ENCODE peak calls at places on chromosome 12, in seven cellular contexts. A is RCC 7860, Y is nucleus accumbens, K is WTC11, F is tibial nerve, E is HS-5, G is heart right ventricle. U is an unnamed sample.

GRCh38 chr12:10968765-10969456 is 17.8 kb downstream of the TAS2R50 start:
- DNase-seq in A (no peak), Y (no peak), K (no peak), F (peak; percentile 75), E (peak; percentile 40), G (peak; percentile 11), U (no peak)

GRCh38 chr12:42904683-42905418 is 315.3 kb upstream of the PRICKLE1 start:
- DNase-seq in A (no peak), Y (peak; percentile 21), K (no peak), F (no peak), E (no peak), G (no peak), U (no peak)

GRCh38 chr12:46200551-46200950 is 68.3 kb downstream of the SLC38A1 start:
- DNase-seq in A (no peak), Y (no peak), K (no peak), F (no peak), E (no peak), G (no peak), U (no peak)

GRCh38 chr12:95473440-95473946 is 459 bp upstream of the METAP2 start:
- DNase-seq in A (peak; percentile 17), Y (no peak), K (no peak), F (peak; percentile 57), E (peak; percentile 29), G (peak; percentile 59), U (no peak)

GRCh38 chr12:56510786-56511185 is 10.8 kb upstream of the RBMS2 start:
- DNase-seq in A (no peak), Y (no peak), K (no peak), F (no peak), E (no peak), G (no peak), U (no peak)

GRCh38 chr12:21528953-21529352 is 2.9 kb downstream of the SPX start:
- DNase-seq in A (no peak), Y (no peak), K (no peak), F (no peak), E (no peak), G (peak; percentile 37), U (no peak)

GRCh38 chr12:2739832-2740641 is 54.7 kb upstream of the FKBP4 start:
- DNase-seq in A (no peak), Y (no peak), K (no peak), F (peak; percentile 22), E (peak; percentile 18), G (no peak), U (no peak)

GRCh38 chr12:18470251-18470650 is 208.9 kb downstream of the PIK3C2G start:
- DNase-seq in A (no peak), Y (no peak), K (no peak), F (no peak), E (no peak), G (no peak), U (no peak)

GRCh38 chr12:79344855-79345840 is 345.6 kb downstream of the PAWR start:
- DNase-seq in A (peak; percentile 44), Y (no peak), K (peak; percentile 61), F (peak; percentile 12), E (no peak), G (peak; percentile 9), U (no peak)

GRCh38 chr12:761276-761675 is 8.9 kb downstream of the WNK1 start:
- DNase-seq in A (no peak), Y (no peak), K (no peak), F (no peak), E (no peak), G (no peak), U (no peak)

GRCh38 chr12:91778938-91779400 is 366.7 kb downstream of the BTG1 start:
- DNase-seq in A (peak; percentile 97), Y (no peak), K (no peak), F (peak; percentile 5), E (peak; percentile 96), G (peak; percentile 3), U (peak; percentile 31)

GRCh38 chr12:85820117-85820516 is 16.1 kb downstream of the RASSF9 start:
- DNase-seq in A (no peak), Y (no peak), K (no peak), F (no peak), E (no peak), G (no peak), U (no peak)

GRCh38 chr12:121986494-121987245 is 35.0 kb upstream of the BCL7A start:
- DNase-seq in A (no peak), Y (no peak), K (no peak), F (no peak), E (no peak), G (no peak), U (no peak)

GRCh38 chr12:55681142-55682077 is 26.3 kb downstream of the ITGA7 start:
- DNase-seq in A (peak; percentile 83), Y (peak; percentile 4), K (peak; percentile 81), F (no peak), E (peak; percentile 15), G (peak; percentile 65), U (no peak)

GRCh38 chr12:3213171-3213570 is 136.0 kb downstream of the TSPAN9 start:
- DNase-seq in A (no peak), Y (no peak), K (no peak), F (no peak), E (no peak), G (peak; percentile 69), U (no peak)

GRCh38 chr12:107593713-107594381 is 91.8 kb upstream of the PWP1 start:
- DNase-seq in A (no peak), Y (no peak), K (no peak), F (no peak), E (no peak), G (no peak), U (no peak)

GRCh38 chr12:170361-171225 is 43.4 kb downstream of the SLC6A12 start:
- DNase-seq in A (no peak), Y (no peak), K (no peak), F (no peak), E (no peak), G (no peak), U (no peak)

GRCh38 chr12:115943630-115944391 is 333.7 kb downstream of the MED13L start:
- DNase-seq in A (no peak), Y (no peak), K (no peak), F (peak; percentile 33), E (no peak), G (no peak), U (no peak)

GRCh38 chr12:51749201-51749985 is 99.1 kb downstream of the FIGNL2 start:
- DNase-seq in A (no peak), Y (no peak), K (no peak), F (no peak), E (no peak), G (no peak), U (no peak)

GRCh38 chr12:96240251-96240650 is 46.1 kb downstream of the ELK3 start:
- DNase-seq in A (no peak), Y (no peak), K (no peak), F (no peak), E (no peak), G (no peak), U (no peak)

GRCh38 chr12:109797905-109798669 is 35.1 kb downstream of the TRPV4 start:
- DNase-seq in A (no peak), Y (no peak), K (peak; percentile 66), F (no peak), E (no peak), G (no peak), U (no peak)

GRCh38 chr12:26795899-26796298 is 37.1 kb downstream of the ITPR2 start:
- DNase-seq in A (no peak), Y (no peak), K (no peak), F (no peak), E (no peak), G (no peak), U (no peak)

GRCh38 chr12:6294156-6294532 is 16.3 kb upstream of the PLEKHG6 start:
- DNase-seq in A (no peak), Y (no peak), K (no peak), F (no peak), E (no peak), G (no peak), U (no peak)

GRCh38 chr12:93109794-93110203 is 180.7 kb upstream of the EEA1 start:
- DNase-seq in A (peak; percentile 5), Y (no peak), K (no peak), F (no peak), E (no peak), G (no peak), U (no peak)

GRCh38 chr12:32135967-32136366 is 29.3 kb downstream of the BICD1 start:
- DNase-seq in A (no peak), Y (no peak), K (no peak), F (no peak), E (no peak), G (no peak), U (no peak)

GRCh38 chr12:11877869-11878780 is 192.6 kb upstream of the BCL2L14 start:
- DNase-seq in A (peak; percentile 57), Y (no peak), K (no peak), F (no peak), E (peak; percentile 45), G (peak; percentile 51), U (no peak)

GRCh38 chr12:123733243-123733642 is 21.1 kb downstream of the ATP6V0A2 start:
- DNase-seq in A (no peak), Y (no peak), K (no peak), F (no peak), E (no peak), G (no peak), U (no peak)

GRCh38 chr12:95173392-95174251 is 43.6 kb downstream of the FGD6 start:
- DNase-seq in A (peak; percentile 70), Y (no peak), K (no peak), F (peak; percentile 78), E (no peak), G (peak; percentile 78), U (peak; percentile 52)

GRCh38 chr12:31752450-31752849 is 23.6 kb upstream of the AMN1 start:
- DNase-seq in A (no peak), Y (no peak), K (no peak), F (no peak), E (no peak), G (no peak), U (no peak)

GRCh38 chr12:105485321-105485910 is 154.9 kb downstream of the C12orf75 start:
- DNase-seq in A (peak; percentile 46), Y (no peak), K (no peak), F (no peak), E (no peak), G (peak; percentile 37), U (no peak)

GRCh38 chr12:18140969-18141368 is 51.0 kb upstream of the RERGL start:
- DNase-seq in A (no peak), Y (no peak), K (no peak), F (no peak), E (no peak), G (no peak), U (no peak)

GRCh38 chr12:100578923-100579322 is 5.4 kb downstream of the GAS2L3 start:
- DNase-seq in A (no peak), Y (no peak), K (no peak), F (no peak), E (no peak), G (no peak), U (no peak)

GRCh38 chr12:76037130-76038105 is 5.8 kb upstream of the PHLDA1 start:
- DNase-seq in A (peak; percentile 69), Y (no peak), K (no peak), F (peak; percentile 48), E (no peak), G (peak; percentile 54), U (no peak)

U was measured in omental fat pad.